ENCODE peak calls at places on chromosomes 11 and 22, in six cellular contexts. One of them, this sample, is unnamed.

GRCh38 chr11:10581481-10582019 is 13.1 kb upstream of the LYVE1 start:
- DNase-seq in AG10803: no peak
- DNase-seq in HFFc6: peak
- DNase-seq in HepG2: no peak
- DNase-seq in brain microvascular endothelial cell: no peak
- DNase-seq in fibroblast of lung: peak
- DNase-seq in this sample: no peak

GRCh38 chr11:46393759-46394158 is 2.2 kb upstream of the CHRM4 start:
- DNase-seq in AG10803: no peak
- DNase-seq in HFFc6: no peak
- DNase-seq in HepG2: no peak
- DNase-seq in brain microvascular endothelial cell: no peak
- DNase-seq in fibroblast of lung: no peak
- DNase-seq in this sample: no peak

GRCh38 chr22:35944458-35944857 is 84.2 kb downstream of the RBFOX2 start:
- DNase-seq in AG10803: no peak
- DNase-seq in HFFc6: no peak
- DNase-seq in HepG2: no peak
- DNase-seq in brain microvascular endothelial cell: no peak
- DNase-seq in fibroblast of lung: no peak
- DNase-seq in this sample: no peak

GRCh38 chr11:130040281-130040940 is 29.3 kb upstream of the APLP2 start:
- DNase-seq in AG10803: no peak
- DNase-seq in HFFc6: no peak
- DNase-seq in HepG2: no peak
- DNase-seq in brain microvascular endothelial cell: no peak
- DNase-seq in fibroblast of lung: no peak
- DNase-seq in this sample: no peak

GRCh38 chr11:20964985-20965384 is 295.6 kb downstream of the NELL1 start:
- DNase-seq in AG10803: no peak
- DNase-seq in HFFc6: no peak
- DNase-seq in HepG2: no peak
- DNase-seq in brain microvascular endothelial cell: no peak
- DNase-seq in fibroblast of lung: peak
- DNase-seq in this sample: no peak

GRCh38 chr11:63833048-63833447 is 5.9 kb upstream of the MARK2 start:
- DNase-seq in AG10803: no peak
- DNase-seq in HFFc6: no peak
- DNase-seq in HepG2: no peak
- DNase-seq in brain microvascular endothelial cell: no peak
- DNase-seq in fibroblast of lung: no peak
- DNase-seq in this sample: no peak

GRCh38 chr11:75668508-75669297 is at the start of gene MAP6:
- DNase-seq in AG10803: no peak
- DNase-seq in HFFc6: no peak
- DNase-seq in HepG2: no peak
- DNase-seq in brain microvascular endothelial cell: no peak
- DNase-seq in fibroblast of lung: peak
- DNase-seq in this sample: peak

GRCh38 chr11:75946531-75947530 is 131.8 kb downstream of the UVRAG start:
- DNase-seq in AG10803: no peak
- DNase-seq in HFFc6: peak
- DNase-seq in HepG2: no peak
- DNase-seq in brain microvascular endothelial cell: peak
- DNase-seq in fibroblast of lung: peak
- DNase-seq in this sample: no peak

GRCh38 chr11:109734602-109735001 is 312.6 kb downstream of the C11orf87 start:
- DNase-seq in AG10803: peak
- DNase-seq in HFFc6: no peak
- DNase-seq in HepG2: no peak
- DNase-seq in brain microvascular endothelial cell: no peak
- DNase-seq in fibroblast of lung: peak
- DNase-seq in this sample: no peak

GRCh38 chr11:118653684-118654390 is 25.6 kb downstream of the TREH start:
- DNase-seq in AG10803: no peak
- DNase-seq in HFFc6: no peak
- DNase-seq in HepG2: no peak
- DNase-seq in brain microvascular endothelial cell: no peak
- DNase-seq in fibroblast of lung: no peak
- DNase-seq in this sample: no peak

GRCh38 chr11:128956401-128957203 is 13.9 kb upstream of the TP53AIP1 start:
- DNase-seq in AG10803: peak
- DNase-seq in HFFc6: peak
- DNase-seq in HepG2: peak
- DNase-seq in brain microvascular endothelial cell: peak
- DNase-seq in fibroblast of lung: peak
- DNase-seq in this sample: peak

GRCh38 chr11:94758671-94759070 is 9.5 kb upstream of the AMOTL1 start:
- DNase-seq in AG10803: no peak
- DNase-seq in HFFc6: no peak
- DNase-seq in HepG2: no peak
- DNase-seq in brain microvascular endothelial cell: no peak
- DNase-seq in fibroblast of lung: no peak
- DNase-seq in this sample: no peak

GRCh38 chr11:123546515-123546914 is 107.9 kb downstream of the SCN3B start:
- DNase-seq in AG10803: peak
- DNase-seq in HFFc6: peak
- DNase-seq in HepG2: no peak
- DNase-seq in brain microvascular endothelial cell: peak
- DNase-seq in fibroblast of lung: peak
- DNase-seq in this sample: no peak

GRCh38 chr11:64258946-64259532 is 7.7 kb downstream of the PLCB3 start:
- DNase-seq in AG10803: no peak
- DNase-seq in HFFc6: no peak
- DNase-seq in HepG2: no peak
- DNase-seq in brain microvascular endothelial cell: no peak
- DNase-seq in fibroblast of lung: no peak
- DNase-seq in this sample: no peak

GRCh38 chr11:1866226-1866625 is 13.3 kb downstream of the LSP1 start:
- DNase-seq in AG10803: no peak
- DNase-seq in HFFc6: no peak
- DNase-seq in HepG2: no peak
- DNase-seq in brain microvascular endothelial cell: no peak
- DNase-seq in fibroblast of lung: no peak
- DNase-seq in this sample: no peak

GRCh38 chr22:29313126-29314071 is 2.1 kb downstream of the RASL10A start:
- DNase-seq in AG10803: peak
- DNase-seq in HFFc6: no peak
- DNase-seq in HepG2: no peak
- DNase-seq in brain microvascular endothelial cell: no peak
- DNase-seq in fibroblast of lung: no peak
- DNase-seq in this sample: peak

GRCh38 chr22:47604563-47604962 is 842.1 kb downstream of the TBC1D22A start:
- DNase-seq in AG10803: no peak
- DNase-seq in HFFc6: no peak
- DNase-seq in HepG2: no peak
- DNase-seq in brain microvascular endothelial cell: no peak
- DNase-seq in fibroblast of lung: no peak
- DNase-seq in this sample: no peak

GRCh38 chr11:16776716-16777115 is 38.3 kb downstream of the C11orf58 start:
- DNase-seq in AG10803: peak
- DNase-seq in HFFc6: no peak
- DNase-seq in HepG2: no peak
- DNase-seq in brain microvascular endothelial cell: no peak
- DNase-seq in fibroblast of lung: peak
- DNase-seq in this sample: no peak

GRCh38 chr11:113261709-113262475 is 52.5 kb upstream of the TTC12 start:
- DNase-seq in AG10803: peak
- DNase-seq in HFFc6: peak
- DNase-seq in HepG2: no peak
- DNase-seq in brain microvascular endothelial cell: no peak
- DNase-seq in fibroblast of lung: peak
- DNase-seq in this sample: no peak

GRCh38 chr11:60129853-60130252 is 41.4 kb downstream of the MS4A2 start:
- DNase-seq in AG10803: no peak
- DNase-seq in HFFc6: no peak
- DNase-seq in HepG2: no peak
- DNase-seq in brain microvascular endothelial cell: no peak
- DNase-seq in fibroblast of lung: no peak
- DNase-seq in this sample: no peak

GRCh38 chr22:20588843-20589581 is 81.6 kb downstream of the MED15 start:
- DNase-seq in AG10803: no peak
- DNase-seq in HFFc6: no peak
- DNase-seq in HepG2: no peak
- DNase-seq in brain microvascular endothelial cell: no peak
- DNase-seq in fibroblast of lung: no peak
- DNase-seq in this sample: no peak

DNA sequence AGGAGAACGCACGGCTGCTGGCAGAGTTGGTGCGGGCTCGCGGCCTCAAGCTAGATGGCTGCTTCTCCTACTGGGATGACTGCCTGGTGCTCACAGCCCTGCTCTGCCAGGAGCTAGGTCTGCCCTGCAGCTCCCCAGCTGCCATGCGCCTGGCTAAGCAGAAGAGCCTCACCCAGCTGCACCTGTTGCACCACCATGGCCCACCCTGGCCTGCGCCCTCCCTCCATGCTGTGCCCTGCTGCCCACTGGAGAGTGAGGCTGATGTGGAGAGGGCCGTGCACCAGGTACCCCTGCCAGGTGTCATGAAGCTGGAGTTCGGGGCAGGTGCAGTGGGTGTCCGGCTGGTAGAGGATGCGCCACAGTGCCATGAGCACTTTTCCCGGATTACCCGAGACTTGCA is 4.8 kb upstream of the RPS6KB2 start:
- DNase-seq in AG10803: no peak
- DNase-seq in HFFc6: no peak
- DNase-seq in HepG2: no peak
- DNase-seq in brain microvascular endothelial cell: no peak
- DNase-seq in fibroblast of lung: no peak
- DNase-seq in this sample: no peak
- TF ChIP-seq CTCF in AG10803: no peak
- TF ChIP-seq CTCF in HFFc6: no peak
- TF ChIP-seq CTCF in HepG2: no peak
- TF ChIP-seq CTCF in brain microvascular endothelial cell: no peak
- TF ChIP-seq CTCF in fibroblast of lung: no peak
- TF ChIP-seq CTCF in this sample: no peak

DNA sequence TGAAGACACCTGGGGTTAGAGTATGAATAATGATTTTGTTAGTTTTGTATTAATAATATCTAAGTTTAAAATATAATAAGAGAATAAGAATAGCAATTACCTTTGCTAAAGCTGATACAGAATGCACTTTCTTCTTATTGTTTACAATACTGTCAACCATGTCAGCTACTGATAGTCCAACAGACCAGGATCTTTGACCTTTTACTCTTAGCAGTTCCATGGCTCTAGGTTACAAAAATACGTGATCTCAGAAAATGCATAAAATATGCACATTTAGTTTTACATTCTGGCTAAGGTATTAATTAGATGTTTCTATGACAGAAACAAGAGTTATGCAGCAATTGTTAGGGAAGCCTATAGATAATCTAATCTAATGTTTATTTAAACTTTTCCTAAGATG is 7.5 kb upstream of the TSG101 start:
- DNase-seq in AG10803: no peak
- DNase-seq in HFFc6: no peak
- DNase-seq in HepG2: no peak
- DNase-seq in brain microvascular endothelial cell: no peak
- DNase-seq in fibroblast of lung: no peak
- DNase-seq in this sample: no peak
- TF ChIP-seq CTCF in AG10803: no peak
- TF ChIP-seq CTCF in HFFc6: no peak
- TF ChIP-seq CTCF in HepG2: no peak
- TF ChIP-seq CTCF in brain microvascular endothelial cell: no peak
- TF ChIP-seq CTCF in fibroblast of lung: no peak
- TF ChIP-seq CTCF in this sample: no peak

GRCh38 chr11:37946155-37946766 is 1348.2 kb upstream of the RAG2 start:
- DNase-seq in AG10803: peak
- DNase-seq in HFFc6: peak
- DNase-seq in HepG2: peak
- DNase-seq in brain microvascular endothelial cell: peak
- DNase-seq in fibroblast of lung: peak
- DNase-seq in this sample: no peak
- TF ChIP-seq CTCF in AG10803: peak
- TF ChIP-seq CTCF in HFFc6: peak
- TF ChIP-seq CTCF in HepG2: peak
- TF ChIP-seq CTCF in brain microvascular endothelial cell: peak
- TF ChIP-seq CTCF in fibroblast of lung: peak
- TF ChIP-seq CTCF in this sample: peak

GRCh38 chr22:37126882-37127281 is 17.4 kb upstream of the TMPRSS6 start:
- DNase-seq in AG10803: no peak
- DNase-seq in HFFc6: no peak
- DNase-seq in HepG2: no peak
- DNase-seq in brain microvascular endothelial cell: no peak
- DNase-seq in fibroblast of lung: no peak
- DNase-seq in this sample: no peak
- TF ChIP-seq CTCF in AG10803: peak
- TF ChIP-seq CTCF in HFFc6: peak
- TF ChIP-seq CTCF in HepG2: peak
- TF ChIP-seq CTCF in brain microvascular endothelial cell: peak
- TF ChIP-seq CTCF in fibroblast of lung: no peak
- TF ChIP-seq CTCF in this sample: peak

GRCh38 chr11:102791271-102792036 is 6.5 kb downstream of the MMP1 start:
- DNase-seq in AG10803: no peak
- DNase-seq in HFFc6: peak
- DNase-seq in HepG2: no peak
- DNase-seq in brain microvascular endothelial cell: no peak
- DNase-seq in fibroblast of lung: peak
- DNase-seq in this sample: no peak

GRCh38 chr11:102793677-102794290 is 4.2 kb downstream of the MMP1 start:
- DNase-seq in AG10803: no peak
- DNase-seq in HFFc6: no peak
- DNase-seq in HepG2: no peak
- DNase-seq in brain microvascular endothelial cell: no peak
- DNase-seq in fibroblast of lung: no peak
- DNase-seq in this sample: no peak

GRCh38 chr11:102798012-102798746 is at the start of gene MMP1:
- DNase-seq in AG10803: peak
- DNase-seq in HFFc6: peak
- DNase-seq in HepG2: no peak
- DNase-seq in brain microvascular endothelial cell: peak
- DNase-seq in fibroblast of lung: peak
- DNase-seq in this sample: no peak

GRCh38 chr11:102792604-102793003 is 5.4 kb downstream of the MMP1 start:
- DNase-seq in AG10803: no peak
- DNase-seq in HFFc6: no peak
- DNase-seq in HepG2: no peak
- DNase-seq in brain microvascular endothelial cell: no peak
- DNase-seq in fibroblast of lung: no peak
- DNase-seq in this sample: no peak

GRCh38 chr11:102794382-102794781 is 3.6 kb downstream of the MMP1 start:
- DNase-seq in AG10803: peak
- DNase-seq in HFFc6: peak
- DNase-seq in HepG2: peak
- DNase-seq in brain microvascular endothelial cell: peak
- DNase-seq in fibroblast of lung: peak
- DNase-seq in this sample: peak
- TF ChIP-seq CTCF in AG10803: peak
- TF ChIP-seq CTCF in HFFc6: peak
- TF ChIP-seq CTCF in HepG2: peak
- TF ChIP-seq CTCF in brain microvascular endothelial cell: peak
- TF ChIP-seq CTCF in fibroblast of lung: peak
- TF ChIP-seq CTCF in this sample: peak